ENCODE peak calls at places on chromosomes 4 and X, in four cellular contexts. One of them, this sample, is unnamed.
A peak's percentile ranks its signal among the peaks of the same experiment; 100 is the strongest.

GRCh38 chr4:88219099-88219498 is 60.7 kb upstream of the ABCG2 start:
- DNase-seq in NCI-H2107: peak; percentile 9
- DNase-seq in psoas muscle: no peak
- DNase-seq in RPMI7951: peak; percentile 41
- DNase-seq in this sample: peak; percentile 36

GRCh38 chr4:74805601-74806000 is 11.3 kb upstream of the BTC start:
- DNase-seq in NCI-H2107: no peak
- DNase-seq in psoas muscle: no peak
- DNase-seq in RPMI7951: peak; percentile 45
- DNase-seq in this sample: no peak

GRCh38 chrX:109966246-109966645 is 36.7 kb upstream of the TMEM164 start:
- DNase-seq in NCI-H2107: no peak
- DNase-seq in psoas muscle: no peak
- DNase-seq in RPMI7951: peak; percentile 25
- DNase-seq in this sample: no peak

GRCh38 chrX:37753384-37753783 is 26.5 kb upstream of the CYBB start:
- DNase-seq in RPMI7951: no peak
- DNase-seq in psoas muscle: no peak
- DNase-seq in NCI-H2107: no peak
- DNase-seq in this sample: no peak

GRCh38 chr4:6180841-6181631 is 19.3 kb downstream of the JAKMIP1 start:
- DNase-seq in RPMI7951: no peak
- DNase-seq in NCI-H2107: no peak
- DNase-seq in psoas muscle: no peak
- DNase-seq in this sample: no peak

GRCh38 chr4:7811536-7812190 is 128.0 kb downstream of the AFAP1 start:
- DNase-seq in RPMI7951: no peak
- DNase-seq in NCI-H2107: no peak
- DNase-seq in psoas muscle: peak; percentile 75
- DNase-seq in this sample: no peak

GRCh38 chrX:21821875-21822274 is 17.5 kb upstream of the MBTPS2 start:
- DNase-seq in psoas muscle: no peak
- DNase-seq in RPMI7951: no peak
- DNase-seq in NCI-H2107: no peak
- DNase-seq in this sample: no peak

GRCh38 chr4:52358855-52359254 is 300.2 kb downstream of the USP46 start:
- DNase-seq in NCI-H2107: no peak
- DNase-seq in RPMI7951: no peak
- DNase-seq in psoas muscle: no peak
- DNase-seq in this sample: no peak

GRCh38 chr4:185764880-185765279 is 47.1 kb downstream of the SORBS2 start:
- DNase-seq in NCI-H2107: no peak
- DNase-seq in psoas muscle: no peak
- DNase-seq in RPMI7951: no peak
- DNase-seq in this sample: no peak

GRCh38 chr4:138959421-138959820 is 56.2 kb upstream of the NOCT start:
- DNase-seq in psoas muscle: no peak
- DNase-seq in RPMI7951: no peak
- DNase-seq in NCI-H2107: no peak
- DNase-seq in this sample: no peak

GRCh38 chr4:183532823-183533222 is 28.0 kb downstream of the ING2 start:
- DNase-seq in NCI-H2107: no peak
- DNase-seq in psoas muscle: no peak
- DNase-seq in RPMI7951: peak; percentile 7
- DNase-seq in this sample: no peak

GRCh38 chr4:140595065-140595464 is 26.3 kb upstream of the UCP1 start:
- DNase-seq in psoas muscle: no peak
- DNase-seq in NCI-H2107: peak; percentile 1
- DNase-seq in RPMI7951: no peak
- DNase-seq in this sample: peak; percentile 32

GRCh38 chr4:29037501-29037900 is 1682.7 kb upstream of the PCDH7 start:
- DNase-seq in RPMI7951: no peak
- DNase-seq in psoas muscle: no peak
- DNase-seq in NCI-H2107: no peak
- DNase-seq in this sample: no peak

GRCh38 chr4:98222306-98222705 is 38.9 kb upstream of the RAP1GDS1 start:
- DNase-seq in NCI-H2107: no peak
- DNase-seq in psoas muscle: no peak
- DNase-seq in RPMI7951: no peak
- DNase-seq in this sample: no peak

GRCh38 chrX:2451456-2452316 is 49.1 kb downstream of the DHRSX start:
- DNase-seq in psoas muscle: no peak
- DNase-seq in RPMI7951: no peak
- DNase-seq in NCI-H2107: no peak
- DNase-seq in this sample: no peak

GRCh38 chr4:38911257-38911656 is 43.7 kb downstream of the FAM114A1 start:
- DNase-seq in psoas muscle: no peak
- DNase-seq in NCI-H2107: no peak
- DNase-seq in RPMI7951: no peak
- DNase-seq in this sample: no peak

GRCh38 chr4:183256756-183257385 is 63.2 kb downstream of the CLDN22 start:
- DNase-seq in psoas muscle: peak; percentile 69
- DNase-seq in NCI-H2107: no peak
- DNase-seq in RPMI7951: peak; percentile 52
- DNase-seq in this sample: peak; percentile 9

GRCh38 chr4:38905657-38906398 is 38.2 kb downstream of the FAM114A1 start:
- DNase-seq in RPMI7951: no peak
- DNase-seq in psoas muscle: no peak
- DNase-seq in NCI-H2107: no peak
- DNase-seq in this sample: no peak

GRCh38 chr4:1232661-1233621 is 16.0 kb downstream of the CTBP1 start:
- DNase-seq in NCI-H2107: no peak
- DNase-seq in RPMI7951: no peak
- DNase-seq in psoas muscle: peak; percentile 66
- DNase-seq in this sample: no peak

GRCh38 chrX:19554786-19555185 is 39.5 kb upstream of the MAP3K15 start:
- DNase-seq in RPMI7951: peak; percentile 88
- DNase-seq in NCI-H2107: peak; percentile 13
- DNase-seq in psoas muscle: no peak
- DNase-seq in this sample: no peak

GRCh38 chr4:132334081-132334480 is 815.0 kb upstream of the PCDH10 start:
- DNase-seq in NCI-H2107: no peak
- DNase-seq in psoas muscle: no peak
- DNase-seq in RPMI7951: no peak
- DNase-seq in this sample: no peak

GRCh38 chr4:98253499-98253898 is 7.7 kb upstream of the RAP1GDS1 start:
- DNase-seq in psoas muscle: no peak
- DNase-seq in RPMI7951: no peak
- DNase-seq in NCI-H2107: no peak
- DNase-seq in this sample: no peak

GRCh38 chrX:86014421-86014820 is 32.9 kb downstream of the CHM start:
- DNase-seq in RPMI7951: no peak
- DNase-seq in psoas muscle: no peak
- DNase-seq in NCI-H2107: no peak
- DNase-seq in this sample: no peak

GRCh38 chrX:30935985-30936384 is 46.9 kb upstream of the TAB3 start:
- DNase-seq in NCI-H2107: no peak
- DNase-seq in psoas muscle: no peak
- DNase-seq in RPMI7951: peak; percentile 19
- DNase-seq in this sample: no peak

GRCh38 chr4:153962311-153963039 is 173.6 kb upstream of the SFRP2 start:
- DNase-seq in RPMI7951: peak; percentile 67
- DNase-seq in NCI-H2107: no peak
- DNase-seq in psoas muscle: no peak
- DNase-seq in this sample: no peak

GRCh38 chrX:37454537-37455285 is 105.5 kb downstream of the PRRG1 start:
- DNase-seq in NCI-H2107: no peak
- DNase-seq in RPMI7951: peak; percentile 45
- DNase-seq in psoas muscle: no peak
- DNase-seq in this sample: no peak

This sample was measured in NCI-H1436.